ENCODE peak calls at places on chromosome 9, in four cellular contexts. H is astrocyte, L is MCF 10A, D is activated B cell treated with CpG ODN at 0.5 μM for 24 hours. J is an unnamed sample.

GRCh38 chr9:95980262-95981125 is 105.0 kb downstream of the ERCC6L2 start:
- DNase-seq in L (peak), H (no peak), D (no peak), J (no peak)

GRCh38 chr9:37156205-37156604 is 35.8 kb downstream of the ZCCHC7 start:
- DNase-seq in L (no peak), H (no peak), D (no peak), J (no peak)

GRCh38 chr9:105194234-105194633 is 50.2 kb upstream of the SLC44A1 start:
- DNase-seq in D (no peak), L (no peak), H (no peak), J (no peak)

GRCh38 chr9:38768351-38768761 is 48.4 kb upstream of the FAM240B start:
- DNase-seq in D (no peak), L (peak), H (peak), J (no peak)

GRCh38 chr9:91658513-91659105 is 235.0 kb upstream of the NFIL3 start:
- DNase-seq in D (no peak), H (no peak), L (no peak), J (no peak)

GRCh38 chr9:31542384-31543055 is 841.9 kb upstream of the ACO1 start:
- DNase-seq in L (peak), D (no peak), H (peak), J (peak)

GRCh38 chr9:115327441-115328122 is 209.6 kb upstream of the TNC start:
- DNase-seq in D (no peak), H (peak), L (no peak), J (no peak)

GRCh38 chr9:127898433-127899199 is 787 bp downstream of the ST6GALNAC6 start:
- DNase-seq in H (peak), D (peak), L (peak), J (no peak)

GRCh38 chr9:24258626-24259025 is 287.1 kb downstream of the IZUMO3 start:
- DNase-seq in D (no peak), H (no peak), L (no peak), J (no peak)

GRCh38 chr9:81861644-81862043 is 66.6 kb upstream of the SPATA31D4 start:
- DNase-seq in H (peak), D (no peak), L (peak), J (no peak)

GRCh38 chr9:16128003-16128402 is 575.2 kb downstream of the CCDC171 start:
- DNase-seq in L (no peak), D (no peak), H (no peak), J (no peak)

GRCh38 chr9:91572044-91572443 is 148.4 kb upstream of the NFIL3 start:
- DNase-seq in D (no peak), L (peak), H (peak), J (no peak)

GRCh38 chr9:137317979-137318511 is 16.0 kb upstream of the NRARP start:
- DNase-seq in H (no peak), L (no peak), D (no peak), J (no peak)

GRCh38 chr9:110206388-110206787 is 1.6 kb downstream of the C9orf152 start:
- DNase-seq in L (peak), D (no peak), H (no peak), J (no peak)

GRCh38 chr9:116213673-116214047 is 60.1 kb downstream of the PAPPA start:
- DNase-seq in L (no peak), D (no peak), H (peak), J (no peak)

GRCh38 chr9:137564817-137565411 is 13.2 kb downstream of the MRPL41 start:
- DNase-seq in H (no peak), L (no peak), D (no peak), J (no peak)

GRCh38 chr9:69674741-69675438 is 2.7 kb upstream of the APBA1 start:
- DNase-seq in H (peak), D (no peak), L (peak), J (no peak)

GRCh38 chr9:107286057-107286456 is 3.0 kb downstream of the RAD23B start:
- DNase-seq in L (peak), D (no peak), H (peak), J (no peak)

DNA sequence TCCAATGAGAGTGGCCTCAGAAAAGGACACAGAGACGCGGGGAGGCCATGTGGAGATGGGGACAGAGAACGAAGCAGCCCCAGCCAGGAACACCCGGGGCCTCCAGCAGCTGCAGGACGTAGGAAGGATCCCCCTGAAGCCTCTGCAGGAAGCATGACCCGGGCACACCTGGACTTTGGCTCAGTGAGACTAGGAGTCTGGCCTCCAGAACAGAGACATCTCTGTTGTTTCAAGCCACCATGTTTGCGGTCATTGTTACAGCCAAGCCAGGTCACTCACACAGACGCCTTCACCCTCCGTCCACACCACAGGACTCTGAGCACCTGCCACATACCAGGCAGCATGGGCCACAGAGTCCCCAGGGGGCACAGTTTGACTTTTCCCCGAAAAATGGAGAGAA is 63.6 kb upstream of the SARDH start:
- DNase-seq in L (no peak), H (no peak), D (no peak), J (no peak)
- TF ChIP-seq CTCF in L (no peak), H (no peak), D (no peak), J (no peak)

GRCh38 chr9:2158111-2158610 is 143.0 kb downstream of the SMARCA2 start:
- DNase-seq in L (peak), H (peak), D (no peak), J (peak)
- TF ChIP-seq CTCF in L (no peak), H (peak), D (no peak), J (peak)

DNA sequence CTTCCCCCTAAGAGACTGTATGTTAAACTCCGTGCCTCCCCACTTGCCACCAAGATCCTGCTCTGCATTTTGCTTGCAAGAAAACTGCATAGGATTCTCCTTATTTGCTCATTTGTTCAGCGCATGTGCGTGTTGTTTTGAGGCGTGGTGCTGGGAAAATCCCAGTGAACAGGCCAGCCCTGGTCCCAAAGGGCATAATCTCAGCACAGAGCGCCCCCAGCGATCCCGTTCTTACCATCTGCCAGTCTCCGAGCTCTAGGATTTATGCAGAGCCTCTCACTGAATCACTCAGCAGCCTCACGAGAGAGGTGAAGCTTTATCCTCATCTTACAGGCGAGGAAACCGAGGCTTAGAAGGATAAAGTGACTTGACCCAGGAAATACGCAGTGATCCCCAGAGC is 11.5 kb downstream of the PRRX2 start:
- DNase-seq in D (no peak), H (no peak), L (no peak), J (no peak)
- TF ChIP-seq CTCF in D (no peak), H (no peak), L (no peak), J (no peak)

DNA sequence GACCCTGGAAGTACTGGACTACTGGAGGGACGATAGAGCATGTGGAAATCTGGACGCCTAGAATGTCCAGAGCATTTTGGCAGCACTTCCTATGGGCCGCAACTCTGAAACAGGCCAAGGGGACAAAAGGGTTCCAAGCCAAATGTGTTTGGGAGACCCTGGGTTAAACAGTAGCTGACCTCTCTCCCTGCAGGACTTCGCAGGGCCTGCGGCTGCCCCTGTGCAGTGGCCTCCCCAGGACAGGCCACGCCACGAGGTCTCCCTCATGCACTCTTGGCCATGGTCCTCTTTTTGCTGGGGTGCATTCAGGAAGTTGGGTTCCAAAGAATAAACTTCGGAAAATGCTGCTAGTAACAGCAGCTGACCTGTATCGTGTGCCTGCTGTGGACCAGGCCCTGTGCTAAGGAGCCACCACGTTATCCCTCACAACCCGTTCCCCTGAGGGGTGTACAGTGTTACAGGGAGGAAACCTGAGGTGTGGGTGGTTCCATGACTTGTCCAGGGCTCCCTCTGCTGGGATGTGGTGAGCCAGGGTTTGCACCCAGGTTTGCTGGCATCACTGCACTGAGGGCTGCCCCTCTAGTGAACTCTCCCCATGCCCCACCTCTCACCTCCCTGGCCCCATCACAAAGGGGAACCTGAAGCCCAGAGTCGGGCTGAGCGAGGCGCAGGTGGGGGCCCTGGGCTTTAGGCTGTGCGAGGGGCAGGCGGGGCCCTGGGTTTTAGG is 79.4 kb downstream of the AMBP start:
- DNase-seq in L (no peak), H (no peak), D (peak), J (no peak)
- TF ChIP-seq CTCF in L (no peak), H (no peak), D (no peak), J (peak)

DNA sequence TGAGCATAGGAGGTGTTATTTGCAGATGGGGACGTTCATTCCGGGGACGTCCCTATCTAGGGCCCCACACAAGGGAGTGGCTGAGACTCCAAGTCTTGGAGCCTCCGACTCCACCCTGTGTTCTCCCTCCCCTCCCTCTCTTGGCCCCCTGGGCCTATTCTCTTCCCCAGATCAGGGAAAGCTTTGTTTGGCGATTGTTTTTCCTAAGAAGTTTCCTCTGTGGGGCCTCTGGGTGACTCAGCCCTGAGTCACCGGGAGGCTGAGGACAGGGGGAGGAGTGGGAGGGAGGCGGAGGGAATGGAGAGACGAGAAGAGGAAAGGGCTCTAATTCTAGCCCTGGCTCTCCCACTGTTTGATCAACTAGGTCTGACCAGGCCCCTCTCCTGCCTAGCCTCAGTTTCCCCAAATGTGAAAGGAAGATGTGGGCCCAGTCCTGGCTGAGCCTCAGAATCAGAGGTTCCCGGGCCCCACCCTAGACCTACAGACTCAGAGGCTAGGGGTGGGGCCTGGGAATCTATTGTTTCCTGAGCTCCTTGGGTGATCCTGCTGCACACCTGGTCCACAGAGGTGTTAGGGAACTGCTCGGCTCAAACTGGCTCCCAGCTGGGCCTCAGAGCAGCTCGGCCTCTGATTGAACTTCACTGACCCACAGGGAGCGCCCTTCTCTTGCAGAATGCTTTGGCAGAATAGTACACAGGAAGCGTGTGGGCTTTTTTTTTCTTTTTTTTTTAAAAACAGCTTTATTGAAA is 19.2 kb downstream of the GSN start:
- DNase-seq in L (peak), H (peak), D (no peak), J (peak)
- TF ChIP-seq CTCF in L (peak), H (no peak), D (no peak), J (no peak)

GRCh38 chr9:17222932-17223331 is 88.1 kb downstream of the CNTLN start:
- DNase-seq in D (no peak), L (peak), H (no peak), J (no peak)

GRCh38 chr9:17216011-17216410 is 81.2 kb downstream of the CNTLN start:
- DNase-seq in D (no peak), H (peak), L (peak), J (no peak)

DNA sequence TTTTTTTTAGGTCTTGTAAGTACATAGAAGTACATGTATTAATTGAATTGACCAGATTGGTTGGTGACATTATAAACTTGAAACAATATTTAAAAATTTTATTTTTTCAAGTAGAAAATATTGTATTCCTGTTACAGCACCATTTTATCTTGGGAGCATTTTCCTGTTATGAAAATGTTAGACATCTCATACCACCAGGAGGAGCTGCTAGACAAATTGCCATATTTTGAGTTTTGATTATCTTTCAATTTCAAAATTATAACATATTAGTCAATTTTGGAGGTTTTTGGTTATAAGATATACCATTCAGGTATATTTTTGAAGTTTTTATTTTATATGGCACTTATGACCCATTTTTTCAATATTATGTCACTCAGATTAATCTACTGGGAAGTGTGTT is 84.4 kb downstream of the CNTLN start:
- DNase-seq in H (no peak), L (peak), D (no peak), J (no peak)
- TF ChIP-seq CTCF in H (peak), L (peak), D (no peak), J (peak)

GRCh38 chr9:85024374-85024773 is 354.8 kb downstream of the NTRK2 start:
- DNase-seq in L (no peak), D (no peak), H (no peak), J (no peak)
- TF ChIP-seq CTCF in L (no peak), D (no peak), H (no peak), J (no peak)

GRCh38 chr9:124197177-124198095 is 60.3 kb upstream of the NEK6 start:
- DNase-seq in L (no peak), H (no peak), D (peak), J (no peak)
- TF ChIP-seq CTCF in L (no peak), H (no peak), D (no peak), J (no peak)

DNA sequence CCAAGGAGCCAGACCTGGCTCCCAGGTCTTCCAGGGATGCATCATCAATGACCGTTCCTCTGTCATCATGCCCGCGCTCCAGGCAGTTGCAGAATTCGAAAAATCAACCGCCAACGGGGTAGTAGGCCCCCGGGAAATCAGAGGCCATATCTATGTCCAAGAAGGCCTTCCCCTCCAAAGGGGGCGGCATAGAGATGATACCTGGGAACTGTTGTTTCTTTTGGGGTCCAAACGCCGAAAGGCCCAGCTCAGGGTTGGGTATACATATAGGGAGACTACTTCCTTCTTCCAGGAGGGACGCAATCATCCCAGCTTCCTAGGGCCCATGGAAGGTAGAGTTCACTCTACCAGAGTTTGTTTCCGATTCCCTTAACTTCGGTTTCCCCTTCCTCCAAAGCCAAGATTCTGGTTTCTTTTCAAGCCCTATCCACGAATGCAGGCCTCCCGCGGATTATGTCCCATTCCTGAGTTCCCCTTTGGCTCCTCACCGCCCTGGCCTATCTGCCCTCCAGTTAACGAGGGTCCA is 754 bp downstream of the DCAF12 start:
- DNase-seq in H (peak), D (no peak), L (peak), J (no peak)
- TF ChIP-seq CTCF in H (no peak), D (no peak), L (no peak), J (no peak)

DNA sequence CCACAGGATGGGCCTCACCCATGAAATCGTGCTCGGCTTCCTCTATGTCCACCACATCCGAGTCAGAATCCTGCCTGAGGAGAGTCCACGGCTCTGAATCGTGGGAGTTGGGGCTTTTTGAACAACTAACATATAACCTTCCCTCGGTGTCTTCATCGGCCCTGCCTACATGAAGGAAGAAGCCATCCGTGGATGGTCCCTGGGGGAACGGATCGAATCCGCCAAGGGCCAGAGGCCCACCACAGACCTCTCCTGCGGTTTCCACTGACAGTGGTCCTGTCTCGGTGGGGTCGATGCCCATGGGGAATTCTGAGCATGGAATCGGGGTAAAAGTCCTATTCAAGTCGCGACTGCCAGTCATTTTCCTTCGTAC is 85.0 kb downstream of the CAMSAP1 start:
- DNase-seq in L (no peak), H (no peak), D (no peak), J (no peak)
- TF ChIP-seq CTCF in L (no peak), H (no peak), D (no peak), J (no peak)

J was measured in neural crest cell.